ENCODE peak calls at places on chromosomes 16 and 17, in ten cellular contexts. N, Y, V, H, Q, G, P, A, J and O are unnamed samples.

GRCh38 chr16:19363741-19364140 is 53.9 kb upstream of the TMC5 start:
- DNase-seq in P (no peak), H (no peak), Q (no peak), J (no peak), A (no peak), Y (no peak), N (no peak), G (no peak), V (no peak), O (no peak)

GRCh38 chr16:71499775-71500364 is 10.7 kb upstream of the ZNF19 start:
- DNase-seq in P (peak), G (peak), A (peak), J (peak), H (peak), N (peak), V (peak), Q (peak), Y (peak), O (no peak)

GRCh38 chr17:52383493-52384100 is 225.1 kb upstream of the CA10 start:
- DNase-seq in G (peak), Y (peak), H (no peak), N (peak), J (peak), Q (peak), V (peak), A (peak), P (peak), O (no peak)

GRCh38 chr16:89187337-89188063 is 12.8 kb downstream of the SLC22A31 start:
- DNase-seq in Y (no peak), H (no peak), P (no peak), Q (no peak), A (no peak), N (peak), G (no peak), J (no peak), V (no peak), O (no peak)

GRCh38 chr16:48318630-48319029 is 66.6 kb downstream of the SIAH1 start:
- DNase-seq in P (peak), H (peak), J (no peak), N (no peak), Y (peak), A (no peak), V (no peak), Q (no peak), G (no peak), O (no peak)

GRCh38 chr16:7679899-7680298 is 347.3 kb downstream of the RBFOX1 start:
- DNase-seq in P (no peak), V (no peak), G (no peak), J (no peak), A (no peak), N (no peak), H (no peak), Y (no peak), Q (no peak), O (no peak)

GRCh38 chr16:11253009-11253994 is 2.7 kb downstream of the SOCS1 start:
- DNase-seq in G (no peak), Q (no peak), V (no peak), J (no peak), Y (peak), P (no peak), A (no peak), H (no peak), N (no peak), O (no peak)

GRCh38 chr17:39568710-39569109 is 39.0 kb downstream of the NEUROD2 start:
- DNase-seq in N (no peak), V (peak), P (no peak), G (no peak), A (no peak), J (no peak), Y (no peak), H (no peak), Q (no peak), O (no peak)

DNA sequence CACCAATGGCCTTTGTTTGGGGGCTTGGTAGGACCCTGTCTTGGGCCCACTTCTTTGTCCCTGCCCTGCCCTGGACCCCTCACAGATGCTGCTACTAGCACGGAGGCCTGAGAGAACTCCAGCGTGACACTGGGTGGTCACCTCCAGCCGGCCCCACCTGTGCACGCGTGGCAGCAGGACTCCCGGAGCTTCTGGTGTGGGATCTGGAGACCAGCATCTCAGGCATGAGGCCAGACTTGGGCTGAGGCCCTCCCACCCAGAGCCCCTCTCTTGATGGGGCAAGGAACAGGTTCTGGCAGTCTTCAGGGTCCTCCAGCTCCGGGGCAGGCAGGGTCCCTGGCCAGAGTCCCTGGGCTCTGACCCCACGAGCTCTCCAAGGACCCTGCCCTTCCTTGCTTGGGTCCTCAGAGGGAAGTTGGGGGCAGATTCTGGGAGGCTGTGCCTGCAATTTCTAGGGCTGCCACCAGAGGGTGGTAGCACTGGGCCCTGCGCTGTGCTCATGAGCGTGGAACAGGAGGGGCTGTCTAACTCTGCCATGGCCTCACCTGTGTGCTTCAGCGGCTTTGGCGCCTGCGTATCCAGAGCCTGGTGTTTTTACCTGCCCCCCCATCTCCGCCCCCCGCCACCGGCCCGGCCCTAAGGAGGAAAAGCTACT is 3.1 kb upstream of the BAIAP3 start:
- DNase-seq in V (no peak), P (peak), Q (no peak), A (no peak), N (no peak), G (no peak), H (no peak), J (peak), Y (no peak), O (no peak)
- TF ChIP-seq CTCF in V (no peak), P (peak), Q (peak), A (peak), N (peak), G (peak), H (peak), J (no peak), Y (peak), O (no peak)

DNA sequence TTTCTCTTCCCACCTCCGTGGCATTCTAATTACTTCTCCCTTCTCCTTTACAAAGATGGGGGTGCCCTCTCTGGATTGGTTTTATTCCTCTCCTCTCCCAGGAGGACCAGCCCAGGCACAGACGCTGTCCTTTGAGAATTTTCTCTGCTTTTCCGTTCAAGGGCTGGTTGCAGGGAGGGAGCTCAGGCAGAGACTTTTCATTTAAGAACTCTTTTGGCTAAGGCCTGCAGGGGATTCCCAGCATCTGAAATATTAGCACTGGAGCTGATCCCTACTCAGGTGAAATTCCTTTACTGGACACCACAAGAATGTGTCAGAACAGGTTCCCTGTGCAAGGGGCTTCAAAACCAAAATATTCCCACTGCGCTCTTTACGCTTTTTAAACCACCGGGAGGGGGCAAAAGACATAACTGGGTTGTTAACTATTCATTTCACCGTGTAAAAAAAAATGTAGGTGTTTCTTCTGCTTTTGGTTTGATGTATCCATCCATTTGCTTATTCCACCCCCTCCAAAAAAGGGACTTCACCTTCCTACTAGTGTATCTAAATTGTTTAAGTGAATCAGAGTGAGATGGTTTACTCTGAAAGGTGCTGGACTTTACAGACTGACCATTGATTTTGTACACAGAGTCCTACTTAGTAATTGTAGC is 1.4 kb downstream of the NFAT5 start:
- DNase-seq in P (peak), V (peak), Y (peak), J (peak), N (no peak), Q (no peak), A (peak), H (peak), G (peak), O (no peak)
- TF ChIP-seq CTCF in P (peak), V (no peak), Y (peak), J (no peak), N (peak), Q (no peak), A (peak), H (peak), G (peak), O (no peak)

DNA sequence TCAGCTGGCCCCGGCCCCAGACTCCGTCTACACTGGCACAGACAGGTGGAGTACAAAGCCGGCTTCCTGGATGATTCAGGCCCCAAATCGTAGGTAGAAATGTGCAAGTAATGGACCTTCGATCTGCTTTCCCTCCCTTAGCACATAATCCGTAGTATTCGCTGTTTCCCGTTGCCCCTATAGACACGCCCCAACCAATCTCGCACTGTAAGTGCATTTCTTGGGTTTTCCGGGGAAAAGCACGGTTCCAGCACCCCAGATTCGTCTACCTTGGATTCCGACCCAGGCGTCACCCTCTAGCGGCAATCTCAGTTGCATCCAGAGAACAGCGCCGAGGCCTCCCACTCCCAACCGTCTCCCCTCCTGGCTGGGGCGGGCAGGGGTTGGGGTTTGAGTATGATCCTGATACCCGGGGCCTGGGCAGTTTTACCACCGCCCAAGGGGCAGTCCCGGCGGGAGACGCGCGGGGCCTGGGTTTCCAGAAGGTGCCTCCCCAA is 12.1 kb upstream of the FOXF1 start:
- DNase-seq in J (no peak), A (no peak), P (peak), V (no peak), H (no peak), Q (no peak), N (no peak), Y (peak), G (no peak), O (no peak)
- TF ChIP-seq CTCF in J (no peak), A (no peak), P (peak), V (no peak), H (peak), Q (no peak), N (peak), Y (peak), G (no peak), O (no peak)

DNA sequence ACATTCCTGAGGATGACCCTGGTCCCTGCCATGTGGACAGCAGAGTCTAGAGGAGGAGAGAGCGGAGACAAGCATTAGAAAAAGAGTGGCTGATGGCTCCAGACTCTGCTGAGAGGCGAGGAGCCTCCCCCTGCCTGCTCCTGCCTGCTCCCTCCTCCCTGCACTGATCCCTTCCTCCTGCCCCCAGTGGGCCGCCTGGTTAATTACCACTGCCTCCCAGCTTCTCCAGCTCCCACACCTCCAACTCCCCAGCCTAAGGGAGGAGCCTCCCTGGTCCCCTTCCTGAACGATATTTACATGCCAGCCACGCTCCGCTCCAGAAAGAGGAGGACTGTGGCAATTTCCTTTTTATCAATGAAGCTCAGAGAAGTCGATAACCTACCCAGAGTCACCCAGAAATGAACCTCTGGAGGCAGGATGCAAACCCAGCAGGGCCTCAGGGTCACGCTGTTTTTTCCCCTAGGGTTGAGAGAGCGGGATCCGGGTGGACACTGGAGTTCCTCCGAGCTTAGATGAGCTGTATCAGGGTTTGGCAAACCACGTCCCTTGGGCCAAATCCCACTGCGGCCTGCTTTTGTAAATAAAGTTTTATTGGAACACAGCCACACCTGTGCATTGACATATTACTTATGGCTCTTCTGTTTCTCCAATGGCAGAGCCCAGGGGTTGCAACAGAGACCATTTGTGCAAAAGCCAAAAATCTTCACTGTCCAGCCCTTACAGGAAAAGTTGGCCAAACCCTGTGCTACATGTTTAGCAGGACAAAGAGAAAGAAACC is 27.1 kb upstream of the JPH3 start:
- DNase-seq in N (no peak), Y (no peak), J (no peak), Q (no peak), G (no peak), A (no peak), P (peak), H (no peak), V (no peak), O (no peak)
- TF ChIP-seq CTCF in N (no peak), Y (no peak), J (no peak), Q (peak), G (no peak), A (no peak), P (peak), H (peak), V (no peak), O (no peak)

GRCh38 chr17:75832164-75832651 is 12.0 kb downstream of the UNC13D start:
- DNase-seq in H (peak), A (no peak), J (no peak), V (no peak), Q (no peak), N (no peak), P (no peak), G (no peak), Y (peak), O (no peak)

GRCh38 chr17:75829747-75830146 is 14.5 kb downstream of the UNC13D start:
- DNase-seq in A (no peak), Q (no peak), G (no peak), H (no peak), V (no peak), J (no peak), P (no peak), N (no peak), Y (no peak), O (no peak)

GRCh38 chr17:75828741-75829140 is 15.5 kb downstream of the UNC13D start:
- DNase-seq in N (no peak), G (no peak), A (no peak), J (no peak), H (no peak), V (no peak), Q (no peak), Y (no peak), P (no peak), O (no peak)

GRCh38 chr17:75831032-75831567 is 13.1 kb downstream of the UNC13D start:
- DNase-seq in Y (no peak), P (peak), N (no peak), J (no peak), A (no peak), Q (no peak), H (no peak), V (no peak), G (no peak), O (no peak)

GRCh38 chr17:75830168-75831031 is 13.8 kb downstream of the UNC13D start:
- DNase-seq in G (peak), H (no peak), J (no peak), Q (no peak), Y (no peak), N (peak), V (no peak), A (no peak), P (peak), O (no peak)
- TF ChIP-seq CTCF in G (peak), H (peak), J (peak), Q (peak), Y (peak), N (peak), V (no peak), A (peak), P (peak), O (no peak)